ENCODE peak calls at places on chromosome 3, in five cellular contexts. One of them, this sample, is unnamed.

GRCh38 chr3:99041747-99042146 is 140.3 kb upstream of the DCBLD2 start:
- DNase-seq in CD8-positive, alpha-beta T cell: no peak
- DNase-seq in MM.1S: no peak
- DNase-seq in colonic mucosa: no peak
- DNase-seq in NB4: no peak
- DNase-seq in this sample: no peak

GRCh38 chr3:128228366-128228910 is 75.2 kb downstream of the EEFSEC start:
- DNase-seq in CD8-positive, alpha-beta T cell: no peak
- DNase-seq in MM.1S: no peak
- DNase-seq in colonic mucosa: no peak
- DNase-seq in NB4: no peak
- DNase-seq in this sample: no peak

GRCh38 chr3:54424283-54424682 is 301.9 kb downstream of the CACNA2D3 start:
- DNase-seq in CD8-positive, alpha-beta T cell: no peak
- DNase-seq in MM.1S: no peak
- DNase-seq in colonic mucosa: no peak
- DNase-seq in NB4: no peak
- DNase-seq in this sample: no peak

GRCh38 chr3:197555281-197556261 is at the start of gene BDH1:
- DNase-seq in CD8-positive, alpha-beta T cell: peak; percentile 47
- DNase-seq in MM.1S: peak; percentile 91
- DNase-seq in colonic mucosa: peak; percentile 73
- DNase-seq in NB4: peak; percentile 83
- DNase-seq in this sample: peak; percentile 84

GRCh38 chr3:151412989-151413388 is 28.4 kb upstream of the P2RY12 start:
- DNase-seq in CD8-positive, alpha-beta T cell: no peak
- DNase-seq in MM.1S: no peak
- DNase-seq in colonic mucosa: no peak
- DNase-seq in NB4: no peak
- DNase-seq in this sample: no peak

GRCh38 chr3:54278960-54279359 is 156.6 kb downstream of the CACNA2D3 start:
- DNase-seq in CD8-positive, alpha-beta T cell: no peak
- DNase-seq in MM.1S: no peak
- DNase-seq in colonic mucosa: no peak
- DNase-seq in NB4: no peak
- DNase-seq in this sample: no peak

GRCh38 chr3:139132976-139133375 is 88.3 kb upstream of the PRR23C start:
- DNase-seq in CD8-positive, alpha-beta T cell: no peak
- DNase-seq in MM.1S: no peak
- DNase-seq in colonic mucosa: no peak
- DNase-seq in NB4: no peak
- DNase-seq in this sample: no peak

GRCh38 chr3:187958432-187959003 is 195.4 kb upstream of the LPP start:
- DNase-seq in CD8-positive, alpha-beta T cell: peak; percentile 46
- DNase-seq in MM.1S: no peak
- DNase-seq in colonic mucosa: no peak
- DNase-seq in NB4: no peak
- DNase-seq in this sample: no peak

GRCh38 chr3:52770581-52771333 is at the start of gene NEK4:
- DNase-seq in CD8-positive, alpha-beta T cell: peak; percentile 84
- DNase-seq in MM.1S: peak; percentile 94
- DNase-seq in colonic mucosa: peak; percentile 94
- DNase-seq in NB4: peak; percentile 96
- DNase-seq in this sample: peak; percentile 95

GRCh38 chr3:124383846-124384483 is 346.3 kb upstream of the UMPS start:
- DNase-seq in CD8-positive, alpha-beta T cell: no peak
- DNase-seq in MM.1S: no peak
- DNase-seq in colonic mucosa: no peak
- DNase-seq in NB4: no peak
- DNase-seq in this sample: no peak

GRCh38 chr3:136818191-136818850 is 605 bp upstream of the SLC35G2 start:
- DNase-seq in CD8-positive, alpha-beta T cell: no peak
- DNase-seq in MM.1S: no peak
- DNase-seq in colonic mucosa: no peak
- DNase-seq in NB4: peak; percentile 81
- DNase-seq in this sample: peak; percentile 54

GRCh38 chr3:58009026-58009748 is 965 bp downstream of the FLNB start:
- DNase-seq in CD8-positive, alpha-beta T cell: peak; percentile 15
- DNase-seq in MM.1S: no peak
- DNase-seq in colonic mucosa: peak; percentile 81
- DNase-seq in NB4: no peak
- DNase-seq in this sample: peak; percentile 55

GRCh38 chr3:58874795-58875194 is 175.0 kb downstream of the CFAP20DC start:
- DNase-seq in CD8-positive, alpha-beta T cell: no peak
- DNase-seq in MM.1S: no peak
- DNase-seq in colonic mucosa: no peak
- DNase-seq in NB4: no peak
- DNase-seq in this sample: peak; percentile 21

GRCh38 chr3:197753263-197753662 is 3.6 kb downstream of the FYTTD1 start:
- DNase-seq in CD8-positive, alpha-beta T cell: no peak
- DNase-seq in MM.1S: no peak
- DNase-seq in colonic mucosa: no peak
- DNase-seq in NB4: no peak
- DNase-seq in this sample: no peak

GRCh38 chr3:52233108-52233591 is 5.8 kb downstream of the TWF2 start:
- DNase-seq in CD8-positive, alpha-beta T cell: no peak
- DNase-seq in MM.1S: no peak
- DNase-seq in colonic mucosa: no peak
- DNase-seq in NB4: no peak
- DNase-seq in this sample: no peak

GRCh38 chr3:107377151-107377550 is at the start of gene CCDC54:
- DNase-seq in CD8-positive, alpha-beta T cell: no peak
- DNase-seq in MM.1S: no peak
- DNase-seq in colonic mucosa: no peak
- DNase-seq in NB4: no peak
- DNase-seq in this sample: no peak

GRCh38 chr3:96201463-96201862 is 612.9 kb upstream of the EPHA6 start:
- DNase-seq in CD8-positive, alpha-beta T cell: no peak
- DNase-seq in MM.1S: no peak
- DNase-seq in colonic mucosa: no peak
- DNase-seq in NB4: no peak
- DNase-seq in this sample: no peak

GRCh38 chr3:48400824-48401433 is 28.9 kb downstream of the FBXW12 start:
- DNase-seq in CD8-positive, alpha-beta T cell: peak; percentile 46
- DNase-seq in MM.1S: peak; percentile 68
- DNase-seq in colonic mucosa: peak; percentile 66
- DNase-seq in NB4: peak; percentile 63
- DNase-seq in this sample: peak; percentile 86

GRCh38 chr3:51813539-51813938 is 34.5 kb upstream of the IQCF6 start:
- DNase-seq in CD8-positive, alpha-beta T cell: no peak
- DNase-seq in MM.1S: no peak
- DNase-seq in colonic mucosa: no peak
- DNase-seq in NB4: no peak
- DNase-seq in this sample: no peak

GRCh38 chr3:183291511-183292031 is 38.5 kb downstream of the B3GNT5 start:
- DNase-seq in CD8-positive, alpha-beta T cell: no peak
- DNase-seq in MM.1S: no peak
- DNase-seq in colonic mucosa: no peak
- DNase-seq in NB4: no peak
- DNase-seq in this sample: no peak

GRCh38 chr3:113264249-113264648 is 52.9 kb downstream of the BOC start:
- DNase-seq in CD8-positive, alpha-beta T cell: no peak
- DNase-seq in MM.1S: no peak
- DNase-seq in colonic mucosa: no peak
- DNase-seq in NB4: no peak
- DNase-seq in this sample: no peak

GRCh38 chr3:46470831-46471230 is 6.1 kb upstream of the LTF start:
- DNase-seq in CD8-positive, alpha-beta T cell: no peak
- DNase-seq in MM.1S: no peak
- DNase-seq in colonic mucosa: no peak
- DNase-seq in NB4: no peak
- DNase-seq in this sample: no peak

GRCh38 chr3:76044601-76045600 is 259.6 kb upstream of the ZNF717 start:
- DNase-seq in CD8-positive, alpha-beta T cell: no peak
- DNase-seq in MM.1S: peak; percentile 49
- DNase-seq in colonic mucosa: peak; percentile 20
- DNase-seq in NB4: peak; percentile 38
- DNase-seq in this sample: no peak

GRCh38 chr3:167350245-167350862 is 29.7 kb downstream of the ZBBX start:
- DNase-seq in CD8-positive, alpha-beta T cell: no peak
- DNase-seq in MM.1S: peak; percentile 58
- DNase-seq in colonic mucosa: no peak
- DNase-seq in NB4: peak; percentile 54
- DNase-seq in this sample: peak; percentile 3

GRCh38 chr3:20984594-20985207 is 766.3 kb downstream of the ZNF385D start:
- DNase-seq in CD8-positive, alpha-beta T cell: no peak
- DNase-seq in MM.1S: no peak
- DNase-seq in colonic mucosa: no peak
- DNase-seq in NB4: no peak
- DNase-seq in this sample: no peak

GRCh38 chr3:72347819-72348319 is 500.4 kb downstream of the SHQ1 start:
- DNase-seq in CD8-positive, alpha-beta T cell: peak; percentile 56
- DNase-seq in MM.1S: no peak
- DNase-seq in colonic mucosa: peak; percentile 54
- DNase-seq in NB4: peak; percentile 89
- DNase-seq in this sample: peak; percentile 46

GRCh38 chr3:8201011-8201410 is 300.6 kb upstream of the LMCD1 start:
- DNase-seq in CD8-positive, alpha-beta T cell: no peak
- DNase-seq in MM.1S: no peak
- DNase-seq in colonic mucosa: no peak
- DNase-seq in NB4: no peak
- DNase-seq in this sample: no peak

GRCh38 chr3:156271508-156271907 is 151.1 kb downstream of the KCNAB1 start:
- DNase-seq in CD8-positive, alpha-beta T cell: no peak
- DNase-seq in MM.1S: no peak
- DNase-seq in colonic mucosa: no peak
- DNase-seq in NB4: no peak
- DNase-seq in this sample: no peak

GRCh38 chr3:156273068-156273709 is 152.8 kb downstream of the KCNAB1 start:
- DNase-seq in CD8-positive, alpha-beta T cell: no peak
- DNase-seq in MM.1S: no peak
- DNase-seq in colonic mucosa: no peak
- DNase-seq in NB4: no peak
- DNase-seq in this sample: no peak

GRCh38 chr3:156274791-156275190 is 154.4 kb downstream of the KCNAB1 start:
- DNase-seq in CD8-positive, alpha-beta T cell: no peak
- DNase-seq in MM.1S: no peak
- DNase-seq in colonic mucosa: no peak
- DNase-seq in NB4: no peak
- DNase-seq in this sample: no peak

DNA sequence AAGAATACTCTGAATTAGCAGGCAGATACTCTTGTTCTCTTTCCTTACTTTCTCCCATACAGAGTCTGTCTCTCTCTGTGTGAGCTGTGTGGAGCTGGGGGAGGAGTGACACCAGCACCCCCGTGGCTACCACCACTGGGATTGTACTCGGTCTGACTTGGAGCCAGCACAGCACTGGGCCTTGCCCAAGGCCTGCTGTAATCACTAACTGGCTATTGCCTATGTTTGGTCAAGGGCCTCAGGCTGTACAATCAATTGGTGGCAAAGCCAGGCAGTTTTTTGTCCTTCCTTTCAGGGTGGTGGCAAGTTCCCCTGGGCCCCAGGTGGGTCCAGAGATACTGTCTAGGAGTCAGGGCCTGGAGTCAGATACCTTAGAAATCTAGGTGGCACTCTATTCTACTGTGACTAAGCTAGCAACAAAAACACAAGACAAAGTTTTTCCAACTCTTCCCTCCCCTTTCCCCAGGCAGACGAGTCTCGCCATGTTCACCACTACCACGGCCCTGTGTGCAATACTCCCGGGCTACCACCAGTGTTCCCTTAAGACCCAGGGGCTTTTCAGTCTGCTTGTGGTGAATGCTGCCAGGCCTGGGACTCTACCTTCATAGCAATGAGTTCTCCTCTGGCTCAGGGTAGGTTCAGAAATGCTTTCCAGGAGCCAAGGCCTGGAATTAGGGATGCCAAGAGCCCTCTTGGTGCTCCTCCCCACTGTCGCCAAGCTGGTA is 151.8 kb downstream of the KCNAB1 start:
- DNase-seq in CD8-positive, alpha-beta T cell: no peak
- DNase-seq in MM.1S: no peak
- DNase-seq in colonic mucosa: no peak
- DNase-seq in NB4: no peak
- DNase-seq in this sample: no peak
- TF ChIP-seq CTCF in CD8-positive, alpha-beta T cell: no peak
- TF ChIP-seq CTCF in MM.1S: no peak
- TF ChIP-seq CTCF in colonic mucosa: no peak
- TF ChIP-seq CTCF in NB4: no peak
- TF ChIP-seq CTCF in this sample: no peak

GRCh38 chr3:169342652-169343051 is 320.9 kb downstream of the MECOM start:
- DNase-seq in CD8-positive, alpha-beta T cell: no peak
- DNase-seq in MM.1S: no peak
- DNase-seq in colonic mucosa: no peak
- DNase-seq in NB4: no peak
- DNase-seq in this sample: no peak
- TF ChIP-seq CTCF in CD8-positive, alpha-beta T cell: no peak
- TF ChIP-seq CTCF in MM.1S: no peak
- TF ChIP-seq CTCF in colonic mucosa: no peak
- TF ChIP-seq CTCF in NB4: no peak
- TF ChIP-seq CTCF in this sample: no peak

DNA sequence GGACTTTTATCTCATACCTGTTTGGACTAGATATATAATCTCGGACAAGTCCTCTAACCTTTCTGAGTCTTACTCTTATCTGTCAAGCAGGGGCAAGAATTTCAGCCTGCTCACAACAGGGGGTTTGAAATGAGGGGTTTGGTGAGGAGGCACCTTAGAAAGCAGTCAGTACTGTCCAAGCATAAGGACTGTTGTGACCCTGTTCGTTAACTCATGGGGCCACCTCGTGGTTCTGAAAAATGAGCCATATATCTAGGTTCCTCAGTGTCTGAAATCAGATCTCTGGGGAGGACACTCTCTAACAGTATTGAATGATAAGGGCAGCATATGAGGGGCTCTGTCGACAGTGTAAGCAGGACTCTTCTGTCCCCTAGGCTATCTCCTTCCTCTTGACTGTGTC is 7.2 kb upstream of the TIMP4 start:
- DNase-seq in CD8-positive, alpha-beta T cell: no peak
- DNase-seq in MM.1S: no peak
- DNase-seq in colonic mucosa: no peak
- DNase-seq in NB4: no peak
- DNase-seq in this sample: no peak
- TF ChIP-seq CTCF in CD8-positive, alpha-beta T cell: no peak
- TF ChIP-seq CTCF in MM.1S: no peak
- TF ChIP-seq CTCF in colonic mucosa: no peak
- TF ChIP-seq CTCF in NB4: no peak
- TF ChIP-seq CTCF in this sample: no peak

DNA sequence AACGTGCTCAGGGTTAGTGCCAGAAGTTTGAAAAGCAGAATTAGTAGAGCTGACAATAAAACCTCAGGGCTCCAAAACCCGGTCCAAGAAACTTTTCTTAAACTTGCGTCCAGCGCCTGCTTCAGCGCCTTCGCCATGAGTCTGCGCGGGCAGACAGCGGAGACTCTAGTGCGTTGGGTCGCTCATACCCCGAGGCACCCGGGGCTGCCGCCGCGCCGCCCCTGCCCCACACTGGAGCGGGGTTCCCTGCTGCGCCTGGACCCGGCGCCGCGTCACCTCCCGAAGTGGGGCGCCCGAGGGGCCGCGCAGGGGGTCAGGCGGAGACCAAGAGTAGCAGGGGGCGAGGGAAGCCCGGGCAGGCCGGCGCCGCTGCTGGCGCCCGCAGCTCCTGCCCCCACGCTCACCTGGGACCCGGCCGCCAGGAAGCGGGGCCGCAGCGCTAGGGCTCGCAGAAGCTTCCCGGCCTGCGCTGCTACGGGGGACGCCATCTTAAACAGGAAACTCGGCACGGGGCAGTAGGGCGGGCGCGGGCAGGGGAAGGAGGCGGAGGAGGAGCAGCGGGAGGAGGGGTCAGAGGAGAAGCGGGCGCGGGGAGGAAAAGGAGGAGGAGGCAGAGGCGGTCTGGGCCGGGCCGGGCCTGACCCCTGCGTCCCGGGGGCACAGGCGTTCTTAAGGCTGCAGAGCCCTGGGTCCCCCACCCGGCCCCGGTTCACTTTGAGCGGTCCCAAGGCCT is at the start of gene SUCLG2:
- DNase-seq in CD8-positive, alpha-beta T cell: peak; percentile 76
- DNase-seq in MM.1S: peak; percentile 88
- DNase-seq in colonic mucosa: peak; percentile 94
- DNase-seq in NB4: peak; percentile 89
- DNase-seq in this sample: peak; percentile 81
- TF ChIP-seq CTCF in CD8-positive, alpha-beta T cell: no peak
- TF ChIP-seq CTCF in MM.1S: peak; percentile 5
- TF ChIP-seq CTCF in colonic mucosa: no peak
- TF ChIP-seq CTCF in NB4: no peak
- TF ChIP-seq CTCF in this sample: no peak